ENCODE peak calls at places on chromosomes 13 and 19, in five cellular contexts. T is GM13976, K is ovary, Z is RWPE1, S is foreskin fibroblast. L is an unnamed sample.

GRCh38 chr13:73335226-73335625 is 276.4 kb downstream of the KLF5 start:
- DNase-seq in T (no peak), K (no peak), Z (peak), S (peak), L (no peak)

GRCh38 chr19:41323430-41324125 is 13.6 kb downstream of the CCDC97 start:
- DNase-seq in T (no peak), K (peak), Z (peak), S (peak), L (no peak)

GRCh38 chr13:92719868-92720267 is 506.7 kb upstream of the GPC6 start:
- DNase-seq in T (no peak), K (no peak), Z (no peak), S (no peak), L (no peak)

GRCh38 chr13:112752711-112753541 is 63.1 kb downstream of the ATP11A start:
- DNase-seq in T (no peak), K (no peak), Z (no peak), S (no peak), L (peak)

GRCh38 chr13:31885994-31886393 is 145.6 kb upstream of the FRY start:
- DNase-seq in T (no peak), K (no peak), Z (no peak), S (peak), L (no peak)

GRCh38 chr19:38727868-38728660 is 16.2 kb downstream of the CAPN12 start:
- DNase-seq in T (no peak), K (peak), Z (no peak), S (no peak), L (no peak)

GRCh38 chr19:49932041-49932451 is 2.7 kb upstream of the NUP62 start:
- DNase-seq in T (no peak), K (no peak), Z (peak), S (no peak), L (no peak)

GRCh38 chr13:20387441-20387971 is 138.2 kb downstream of the CRYL1 start:
- DNase-seq in T (no peak), K (no peak), Z (peak), S (no peak), L (no peak)

GRCh38 chr13:97757807-97758206 is 195.7 kb upstream of the IPO5 start:
- DNase-seq in T (no peak), K (no peak), Z (no peak), S (no peak), L (no peak)

GRCh38 chr13:64782459-64782858 is 2447.7 kb downstream of the PCDH9 start:
- DNase-seq in T (no peak), K (no peak), Z (no peak), S (no peak), L (no peak)

GRCh38 chr19:5127710-5128109 is 158.8 kb downstream of the KDM4B start:
- DNase-seq in T (no peak), K (no peak), Z (no peak), S (no peak), L (no peak)

GRCh38 chr19:36449059-36449670 is 30.7 kb upstream of the ZFP82 start:
- DNase-seq in T (no peak), K (no peak), Z (no peak), S (no peak), L (no peak)

GRCh38 chr19:50478901-50479715 is 2.5 kb upstream of the GARIN5A start:
- DNase-seq in T (no peak), K (no peak), Z (peak), S (peak), L (peak)

GRCh38 chr19:15828121-15828620 is 12.7 kb upstream of the OR10H1 start:
- DNase-seq in T (no peak), K (no peak), Z (peak), S (no peak), L (no peak)

GRCh38 chr13:83941669-83942335 is 59.5 kb upstream of the SLITRK1 start:
- DNase-seq in T (no peak), K (no peak), Z (peak), S (no peak), L (no peak)

GRCh38 chr13:26460652-26461051 is 96.8 kb upstream of the WASF3 start:
- DNase-seq in T (no peak), K (peak), Z (no peak), S (peak), L (no peak)

GRCh38 chr19:28847468-28847867 is 365.5 kb downstream of the UQCRFS1 start:
- DNase-seq in T (no peak), K (no peak), Z (no peak), S (peak), L (no peak)

GRCh38 chr13:104937881-104938280 is 1597.6 kb downstream of the EFNB2 start:
- DNase-seq in T (no peak), K (no peak), Z (no peak), S (no peak), L (no peak)

DNA sequence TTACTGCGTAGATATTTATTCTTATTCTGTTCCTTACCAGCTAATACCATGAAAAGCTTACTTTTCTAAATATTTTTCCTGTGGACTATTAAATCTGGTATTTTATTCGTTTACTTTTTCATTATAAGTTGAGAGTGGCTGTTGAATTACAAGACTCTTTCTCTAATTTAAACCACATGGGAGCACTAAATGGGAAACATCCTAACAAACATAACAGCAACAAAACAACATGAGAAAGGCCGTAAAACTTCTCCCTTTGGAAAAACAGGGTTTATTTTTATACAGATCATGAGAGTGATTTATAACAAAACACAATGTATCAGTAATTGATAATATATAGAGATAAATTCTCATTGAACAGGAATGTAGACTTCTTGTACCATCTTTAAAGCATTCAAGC is 1592.1 kb downstream of the EFNB2 start:
- DNase-seq in T (no peak), K (no peak), Z (no peak), S (peak), L (no peak)
- TF ChIP-seq CTCF in T (no peak), K (no peak), Z (no peak), S (no peak), L (no peak)

GRCh38 chr19:58408152-58409009 is at the start of gene ZNF584:
- DNase-seq in T (peak), K (peak), Z (peak), S (peak), L (peak)
- TF ChIP-seq CTCF in T (no peak), K (no peak), Z (peak), S (peak), L (no peak)

GRCh38 chr13:28718538-28719226 is at the start of gene SLC46A3:
- DNase-seq in T (peak), K (peak), Z (peak), S (peak), L (peak)
- TF ChIP-seq CTCF in T (peak), K (no peak), Z (peak), S (no peak), L (no peak)

DNA sequence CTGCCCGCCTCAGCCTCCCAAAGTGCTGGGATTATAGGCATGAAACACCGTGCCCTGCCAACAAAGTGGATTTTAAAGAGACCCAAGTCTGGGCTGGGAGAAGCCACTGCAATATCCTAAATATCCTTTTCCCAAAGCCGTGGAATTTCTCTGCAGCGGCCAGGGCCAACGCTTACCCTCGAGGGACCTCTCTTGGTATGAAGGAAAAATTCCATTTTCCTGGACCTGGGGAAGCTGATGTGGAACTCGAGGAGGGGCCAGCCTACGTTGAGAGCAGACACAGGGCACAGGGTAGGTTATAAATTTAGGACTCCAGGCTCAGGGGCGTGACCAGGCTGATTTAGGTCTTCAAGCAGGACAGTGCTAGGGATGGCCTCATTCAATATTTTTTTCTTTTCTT is 17.7 kb upstream of the UPF1 start:
- DNase-seq in T (no peak), K (no peak), Z (no peak), S (no peak), L (no peak)
- TF ChIP-seq CTCF in T (no peak), K (no peak), Z (no peak), S (no peak), L (no peak)

GRCh38 chr13:110307697-110308376 is 753 bp downstream of the COL4A2 start:
- DNase-seq in T (no peak), K (peak), Z (no peak), S (peak), L (no peak)

GRCh38 chr13:110305544-110305943 is 1.4 kb downstream of the COL4A1 start:
- DNase-seq in T (no peak), K (no peak), Z (no peak), S (no peak), L (no peak)

GRCh38 chr13:110306960-110307696 is at the start of the genes COL4A1 and COL4A2:
- DNase-seq in T (no peak), K (peak), Z (peak), S (peak), L (no peak)

GRCh38 chr13:110305949-110306339 is 1.0 kb downstream of the COL4A1 start:
- DNase-seq in T (no peak), K (peak), Z (no peak), S (peak), L (no peak)

DNA sequence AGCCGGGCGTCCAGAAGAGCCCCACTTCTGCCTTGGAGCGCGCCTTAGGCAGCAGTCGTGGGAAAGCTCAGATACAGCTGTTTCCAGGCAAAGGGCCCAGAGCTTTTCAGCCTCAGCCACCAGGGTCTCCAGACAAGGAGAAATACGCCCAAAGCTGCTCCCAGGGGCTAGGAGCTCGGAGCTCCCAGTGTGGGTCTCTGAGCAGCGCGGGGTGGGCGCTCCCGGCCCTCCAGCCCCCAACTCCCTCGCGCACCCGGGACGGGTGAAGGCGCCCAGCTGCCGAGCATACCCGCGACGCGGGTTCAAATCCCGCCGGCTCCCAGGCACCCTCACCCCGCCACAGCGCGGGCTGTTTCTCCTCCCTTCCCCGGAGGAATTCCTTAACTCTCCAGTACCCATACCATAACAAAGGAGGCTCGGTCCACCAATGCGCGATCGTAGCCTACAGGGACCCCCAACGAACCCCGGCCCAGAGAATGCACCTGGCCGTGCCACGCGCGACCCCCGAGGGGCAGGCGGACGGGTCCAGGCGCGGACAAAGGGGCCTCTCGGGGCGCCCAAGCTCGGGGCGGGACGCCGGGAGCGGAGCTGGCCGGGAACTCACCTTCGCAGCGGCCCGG is 507 bp downstream of the COL4A1 start:
- DNase-seq in T (no peak), K (peak), Z (no peak), S (peak), L (no peak)
- TF ChIP-seq CTCF in T (no peak), K (no peak), Z (no peak), S (no peak), L (no peak)

GRCh38 chr13:67078062-67078461 is 152.1 kb downstream of the PCDH9 start:
- DNase-seq in T (no peak), K (no peak), Z (no peak), S (no peak), L (no peak)
- TF ChIP-seq CTCF in T (no peak), K (no peak), Z (no peak), S (no peak), L (no peak)

GRCh38 chr13:29315847-29316246 is 279.6 kb downstream of the SLC7A1 start:
- DNase-seq in T (no peak), K (no peak), Z (no peak), S (no peak), L (peak)

GRCh38 chr13:29319451-29319850 is 276.0 kb downstream of the SLC7A1 start:
- DNase-seq in T (no peak), K (no peak), Z (no peak), S (no peak), L (no peak)
- TF ChIP-seq CTCF in T (no peak), K (no peak), Z (no peak), S (no peak), L (no peak)

GRCh38 chr13:75366380-75367280 is 115.3 kb downstream of the TBC1D4 start:
- DNase-seq in T (no peak), K (no peak), Z (no peak), S (no peak), L (no peak)
- TF ChIP-seq CTCF in T (no peak), K (no peak), Z (no peak), S (no peak), L (peak)

DNA sequence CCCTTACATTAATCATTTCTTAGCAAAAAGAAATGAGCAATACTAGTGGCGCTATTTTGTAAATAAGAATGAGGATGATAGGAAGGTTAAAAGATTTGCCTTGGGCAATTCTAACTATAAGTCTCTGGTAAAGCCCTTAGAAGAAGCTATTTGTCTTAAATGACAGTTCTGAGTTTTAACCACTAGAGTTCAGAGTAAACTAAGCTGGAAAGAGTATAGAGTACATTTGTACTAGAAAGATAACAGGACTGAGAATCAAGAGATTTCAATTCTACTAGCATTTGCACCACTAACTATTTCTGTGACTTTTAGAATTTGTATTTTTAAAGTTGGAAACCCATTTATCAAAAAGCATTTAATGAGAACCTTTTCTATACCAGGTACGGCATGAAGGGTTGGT is 750.3 kb downstream of the OLFM4 start:
- DNase-seq in T (no peak), K (no peak), Z (no peak), S (no peak), L (no peak)
- TF ChIP-seq CTCF in T (no peak), K (no peak), Z (peak), S (no peak), L (no peak)

GRCh38 chr19:3879656-3880055 is 829 bp upstream of the ATCAY start:
- DNase-seq in T (no peak), K (no peak), Z (no peak), S (no peak), L (peak)
- TF ChIP-seq CTCF in T (no peak), K (no peak), Z (no peak), S (no peak), L (peak)

L was measured in activated CD8-positive, alpha-beta T cell treated with anti-CD3 and anti-CD28 coated beads for 36 hours.